ENCODE peak calls at places on chromosomes 1 and 21, in six cellular contexts. One of them, this sample, is unnamed.

GRCh38 chr1:188782220-188782841 is 1695.3 kb downstream of the BRINP3 start:
- DNase-seq in mucosa of descending colon: no peak
- DNase-seq in kidney: no peak
- DNase-seq in B cell: no peak
- DNase-seq in WERI-Rb-1: peak
- DNase-seq in foreskin fibroblast: peak
- DNase-seq in this sample: peak

GRCh38 chr1:243465738-243466137 is 209.9 kb downstream of the SDCCAG8 start:
- DNase-seq in mucosa of descending colon: no peak
- DNase-seq in kidney: no peak
- DNase-seq in B cell: no peak
- DNase-seq in WERI-Rb-1: no peak
- DNase-seq in foreskin fibroblast: no peak
- DNase-seq in this sample: no peak

GRCh38 chr21:45889115-45889708 is 92.4 kb upstream of the COL6A1 start:
- DNase-seq in mucosa of descending colon: peak
- DNase-seq in kidney: peak
- DNase-seq in B cell: no peak
- DNase-seq in WERI-Rb-1: no peak
- DNase-seq in foreskin fibroblast: no peak
- DNase-seq in this sample: no peak

GRCh38 chr21:42521384-42521783 is 7.7 kb downstream of the SLC37A1 start:
- DNase-seq in mucosa of descending colon: no peak
- DNase-seq in kidney: no peak
- DNase-seq in B cell: no peak
- DNase-seq in WERI-Rb-1: no peak
- DNase-seq in foreskin fibroblast: no peak
- DNase-seq in this sample: no peak

GRCh38 chr1:115277276-115277675 is 60.8 kb downstream of the NGF start:
- DNase-seq in mucosa of descending colon: no peak
- DNase-seq in kidney: no peak
- DNase-seq in B cell: no peak
- DNase-seq in WERI-Rb-1: no peak
- DNase-seq in foreskin fibroblast: peak
- DNase-seq in this sample: no peak

GRCh38 chr1:93663191-93663614 is 18.4 kb downstream of the BCAR3 start:
- DNase-seq in mucosa of descending colon: no peak
- DNase-seq in kidney: no peak
- DNase-seq in B cell: no peak
- DNase-seq in WERI-Rb-1: no peak
- DNase-seq in foreskin fibroblast: no peak
- DNase-seq in this sample: no peak

GRCh38 chr1:150008699-150009098 is 1.8 kb downstream of the OTUD7B start:
- DNase-seq in mucosa of descending colon: no peak
- DNase-seq in kidney: no peak
- DNase-seq in B cell: no peak
- DNase-seq in WERI-Rb-1: no peak
- DNase-seq in foreskin fibroblast: no peak
- DNase-seq in this sample: no peak

GRCh38 chr21:39114871-39115658 is 68.2 kb downstream of the PSMG1 start:
- DNase-seq in mucosa of descending colon: no peak
- DNase-seq in kidney: no peak
- DNase-seq in B cell: no peak
- DNase-seq in WERI-Rb-1: no peak
- DNase-seq in foreskin fibroblast: no peak
- DNase-seq in this sample: no peak

GRCh38 chr1:175129182-175129581 is 61.5 kb downstream of the TNN start:
- DNase-seq in mucosa of descending colon: no peak
- DNase-seq in kidney: no peak
- DNase-seq in B cell: no peak
- DNase-seq in WERI-Rb-1: no peak
- DNase-seq in foreskin fibroblast: no peak
- DNase-seq in this sample: no peak

GRCh38 chr1:118918230-118918939 is 69.8 kb downstream of the TBX15 start:
- DNase-seq in mucosa of descending colon: no peak
- DNase-seq in kidney: no peak
- DNase-seq in B cell: no peak
- DNase-seq in WERI-Rb-1: no peak
- DNase-seq in foreskin fibroblast: no peak
- DNase-seq in this sample: peak

GRCh38 chr1:203906932-203907331 is 45.5 kb downstream of the SNRPE start:
- DNase-seq in mucosa of descending colon: no peak
- DNase-seq in kidney: no peak
- DNase-seq in B cell: no peak
- DNase-seq in WERI-Rb-1: no peak
- DNase-seq in foreskin fibroblast: peak
- DNase-seq in this sample: no peak

GRCh38 chr1:109425902-109426277 is 358 bp downstream of the PSMA5 start:
- DNase-seq in mucosa of descending colon: no peak
- DNase-seq in kidney: no peak
- DNase-seq in B cell: peak
- DNase-seq in WERI-Rb-1: no peak
- DNase-seq in foreskin fibroblast: peak
- DNase-seq in this sample: no peak

GRCh38 chr1:119902775-119903442 is 6.6 kb upstream of the ADAM30 start:
- DNase-seq in mucosa of descending colon: no peak
- DNase-seq in kidney: no peak
- DNase-seq in B cell: no peak
- DNase-seq in WERI-Rb-1: no peak
- DNase-seq in foreskin fibroblast: no peak
- DNase-seq in this sample: no peak

GRCh38 chr1:58896211-58897183 is 112.7 kb upstream of the JUN start:
- DNase-seq in mucosa of descending colon: peak
- DNase-seq in kidney: peak
- DNase-seq in B cell: no peak
- DNase-seq in WERI-Rb-1: peak
- DNase-seq in foreskin fibroblast: no peak
- DNase-seq in this sample: no peak

GRCh38 chr1:48673725-48674124 is 103.0 kb downstream of the BEND5 start:
- DNase-seq in mucosa of descending colon: no peak
- DNase-seq in kidney: no peak
- DNase-seq in B cell: no peak
- DNase-seq in WERI-Rb-1: peak
- DNase-seq in foreskin fibroblast: no peak
- DNase-seq in this sample: no peak

GRCh38 chr1:42586016-42586415 is 72.2 kb upstream of the PPIH start:
- DNase-seq in mucosa of descending colon: no peak
- DNase-seq in kidney: no peak
- DNase-seq in B cell: no peak
- DNase-seq in WERI-Rb-1: no peak
- DNase-seq in foreskin fibroblast: no peak
- DNase-seq in this sample: no peak

GRCh38 chr1:23875382-23875781 is 7.3 kb upstream of the FUCA1 start:
- DNase-seq in mucosa of descending colon: no peak
- DNase-seq in kidney: no peak
- DNase-seq in B cell: no peak
- DNase-seq in WERI-Rb-1: no peak
- DNase-seq in foreskin fibroblast: no peak
- DNase-seq in this sample: no peak

GRCh38 chr1:61502011-61502410 is 222.9 kb downstream of the TM2D1 start:
- DNase-seq in mucosa of descending colon: no peak
- DNase-seq in kidney: no peak
- DNase-seq in B cell: no peak
- DNase-seq in WERI-Rb-1: no peak
- DNase-seq in foreskin fibroblast: no peak
- DNase-seq in this sample: no peak

GRCh38 chr1:206518743-206519142 is 11.4 kb downstream of the RASSF5 start:
- DNase-seq in mucosa of descending colon: no peak
- DNase-seq in kidney: no peak
- DNase-seq in B cell: no peak
- DNase-seq in WERI-Rb-1: peak
- DNase-seq in foreskin fibroblast: no peak
- DNase-seq in this sample: no peak

GRCh38 chr1:112700290-112701226 is 6.4 kb downstream of the RHOC start:
- DNase-seq in mucosa of descending colon: peak
- DNase-seq in kidney: peak
- DNase-seq in B cell: peak
- DNase-seq in WERI-Rb-1: peak
- DNase-seq in foreskin fibroblast: peak
- DNase-seq in this sample: peak

GRCh38 chr21:27130152-27130551 is 163.3 kb upstream of the ADAMTS5 start:
- DNase-seq in mucosa of descending colon: no peak
- DNase-seq in kidney: no peak
- DNase-seq in B cell: no peak
- DNase-seq in WERI-Rb-1: no peak
- DNase-seq in foreskin fibroblast: no peak
- DNase-seq in this sample: no peak

GRCh38 chr1:111172463-111172862 is 28.0 kb downstream of the DENND2D start:
- DNase-seq in mucosa of descending colon: no peak
- DNase-seq in kidney: no peak
- DNase-seq in B cell: no peak
- DNase-seq in WERI-Rb-1: no peak
- DNase-seq in foreskin fibroblast: no peak
- DNase-seq in this sample: no peak

GRCh38 chr1:205700865-205701401 is 20.6 kb upstream of the SLC45A3 start:
- DNase-seq in mucosa of descending colon: no peak
- DNase-seq in kidney: peak
- DNase-seq in B cell: no peak
- DNase-seq in WERI-Rb-1: peak
- DNase-seq in foreskin fibroblast: no peak
- DNase-seq in this sample: no peak

GRCh38 chr1:150186789-150187559 is 37.3 kb downstream of the PLEKHO1 start:
- DNase-seq in mucosa of descending colon: no peak
- DNase-seq in kidney: no peak
- DNase-seq in B cell: peak
- DNase-seq in WERI-Rb-1: no peak
- DNase-seq in foreskin fibroblast: no peak
- DNase-seq in this sample: peak

GRCh38 chr1:6157528-6158174 is 22.5 kb downstream of the CHD5 start:
- DNase-seq in mucosa of descending colon: no peak
- DNase-seq in kidney: no peak
- DNase-seq in B cell: no peak
- DNase-seq in WERI-Rb-1: no peak
- DNase-seq in foreskin fibroblast: no peak
- DNase-seq in this sample: no peak

DNA sequence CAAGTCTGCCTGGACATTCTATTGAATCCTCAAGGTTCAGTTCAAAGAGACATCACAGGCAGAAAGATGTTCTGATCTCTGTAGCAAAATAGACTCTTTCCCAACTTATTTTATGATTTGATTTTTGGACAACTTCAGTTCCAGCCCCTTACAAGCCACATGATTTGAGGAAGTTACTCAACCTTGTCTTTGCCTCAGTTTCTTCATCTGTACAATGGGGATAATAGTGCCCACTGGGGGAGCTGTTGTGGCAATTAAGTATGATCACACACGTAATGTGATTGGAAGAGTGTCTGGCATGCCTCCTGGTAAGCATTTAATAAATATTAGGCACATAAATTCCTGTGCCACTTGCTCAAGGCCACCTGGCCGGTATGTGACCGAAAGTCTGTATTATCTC is 130.6 kb downstream of the DAB1 start:
- DNase-seq in mucosa of descending colon: no peak
- DNase-seq in kidney: no peak
- DNase-seq in B cell: no peak
- DNase-seq in WERI-Rb-1: no peak
- DNase-seq in foreskin fibroblast: no peak
- DNase-seq in this sample: no peak
- TF ChIP-seq CTCF in mucosa of descending colon: no peak
- TF ChIP-seq CTCF in kidney: no peak
- TF ChIP-seq CTCF in B cell: no peak
- TF ChIP-seq CTCF in WERI-Rb-1: no peak
- TF ChIP-seq CTCF in foreskin fibroblast: no peak
- TF ChIP-seq CTCF in this sample: no peak

GRCh38 chr1:35650416-35650815 is 9.1 kb upstream of the PSMB2 start:
- DNase-seq in mucosa of descending colon: no peak
- DNase-seq in kidney: no peak
- DNase-seq in B cell: no peak
- DNase-seq in WERI-Rb-1: no peak
- DNase-seq in foreskin fibroblast: no peak
- DNase-seq in this sample: no peak
- TF ChIP-seq CTCF in mucosa of descending colon: no peak
- TF ChIP-seq CTCF in kidney: no peak
- TF ChIP-seq CTCF in B cell: no peak
- TF ChIP-seq CTCF in WERI-Rb-1: no peak
- TF ChIP-seq CTCF in foreskin fibroblast: no peak
- TF ChIP-seq CTCF in this sample: no peak

DNA sequence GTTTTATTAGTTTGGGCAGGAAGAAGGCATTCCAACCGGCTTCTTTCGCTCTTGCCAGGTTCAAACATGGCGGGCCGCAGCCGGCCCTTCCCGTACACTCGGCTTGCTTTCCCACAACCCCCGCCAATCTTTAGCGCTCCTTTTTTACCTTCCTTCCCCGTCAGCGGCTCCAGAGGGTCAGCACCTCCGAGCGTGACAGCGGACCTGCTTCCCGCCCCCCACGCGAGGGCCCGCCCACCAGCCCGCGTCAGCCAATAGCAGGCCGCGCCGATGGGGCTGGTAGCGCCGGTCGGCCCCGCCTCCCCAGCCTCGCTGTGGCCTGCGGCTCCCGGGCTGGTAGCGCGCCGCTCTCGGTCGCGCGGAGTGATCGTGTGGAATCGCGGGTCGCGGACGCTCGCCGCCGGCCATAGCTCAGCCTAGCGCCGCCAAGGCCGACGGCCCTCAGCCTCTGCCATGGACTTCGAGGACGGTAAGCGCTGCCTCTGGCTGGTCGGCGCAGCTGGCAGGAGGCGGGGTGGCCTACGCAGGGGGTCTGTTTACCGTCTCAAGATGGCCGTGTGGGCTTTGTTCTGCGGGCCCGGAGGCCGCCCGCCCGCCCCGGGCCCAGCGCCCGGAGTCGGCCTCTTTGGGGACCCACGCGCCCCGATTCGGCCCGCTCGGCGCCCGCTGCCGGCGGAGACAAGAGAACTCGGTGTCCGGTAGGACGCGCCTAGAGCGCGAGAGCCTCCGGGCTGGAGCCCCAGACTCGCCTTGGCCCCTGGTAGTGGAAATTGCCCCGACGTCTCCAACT is at the start of gene ZNF326:
- DNase-seq in mucosa of descending colon: peak
- DNase-seq in kidney: peak
- DNase-seq in B cell: peak
- DNase-seq in WERI-Rb-1: peak
- DNase-seq in foreskin fibroblast: peak
- DNase-seq in this sample: peak
- TF ChIP-seq CTCF in mucosa of descending colon: no peak
- TF ChIP-seq CTCF in kidney: no peak
- TF ChIP-seq CTCF in B cell: no peak
- TF ChIP-seq CTCF in WERI-Rb-1: no peak
- TF ChIP-seq CTCF in foreskin fibroblast: no peak
- TF ChIP-seq CTCF in this sample: no peak

GRCh38 chr1:208570362-208570761 is 326.2 kb upstream of the PLXNA2 start:
- DNase-seq in mucosa of descending colon: no peak
- DNase-seq in kidney: no peak
- DNase-seq in B cell: no peak
- DNase-seq in WERI-Rb-1: no peak
- DNase-seq in foreskin fibroblast: no peak
- DNase-seq in this sample: no peak
- TF ChIP-seq CTCF in mucosa of descending colon: no peak
- TF ChIP-seq CTCF in kidney: no peak
- TF ChIP-seq CTCF in B cell: no peak
- TF ChIP-seq CTCF in WERI-Rb-1: no peak
- TF ChIP-seq CTCF in foreskin fibroblast: no peak
- TF ChIP-seq CTCF in this sample: no peak

GRCh38 chr1:2642560-2643413 is 10.0 kb upstream of the MMEL1 start:
- DNase-seq in mucosa of descending colon: peak
- DNase-seq in kidney: peak
- DNase-seq in B cell: peak
- DNase-seq in WERI-Rb-1: peak
- DNase-seq in foreskin fibroblast: peak
- DNase-seq in this sample: peak
- TF ChIP-seq CTCF in mucosa of descending colon: no peak
- TF ChIP-seq CTCF in kidney: peak
- TF ChIP-seq CTCF in B cell: no peak
- TF ChIP-seq CTCF in WERI-Rb-1: no peak
- TF ChIP-seq CTCF in foreskin fibroblast: no peak
- TF ChIP-seq CTCF in this sample: no peak

This sample was measured in GM20000.